ENCODE peak calls at places on chromosome X, in five cellular contexts. F is PC-3, B is IMR-90, W is bronchial epithelial cell, E is AG10803. M is an unnamed sample.

GRCh38 chrX:152137771-152138387 is 498 bp downstream of the MAGEA10 start:
- DNase-seq in F (no peak), E (no peak), B (no peak), W (no peak), M (no peak)

GRCh38 chrX:125108926-125109325 is 210.7 kb upstream of the TEX13C start:
- DNase-seq in W (no peak), E (no peak), B (no peak), F (no peak), M (no peak)

GRCh38 chrX:118459494-118459893 is 36.1 kb upstream of the DOCK11 start:
- DNase-seq in B (peak), W (peak), F (peak), E (peak), M (no peak)

GRCh38 chrX:131988236-131988635 is 34.9 kb upstream of the STK26 start:
- DNase-seq in F (no peak), E (no peak), B (no peak), W (no peak), M (no peak)

GRCh38 chrX:56728752-56729151 is 291 bp upstream of the NBDY start:
- DNase-seq in E (no peak), F (peak), B (peak), W (no peak), M (no peak)

GRCh38 chrX:132114607-132115006 is 13.2 kb downstream of the FRMD7 start:
- DNase-seq in W (no peak), E (no peak), B (no peak), F (no peak), M (no peak)

GRCh38 chrX:25011589-25012432 is 4.0 kb downstream of the ARX start:
- DNase-seq in W (no peak), B (no peak), E (no peak), F (no peak), M (no peak)

GRCh38 chrX:152600853-152601635 is 36.7 kb upstream of the GABRQ start:
- DNase-seq in F (no peak), W (no peak), E (no peak), B (no peak), M (no peak)

GRCh38 chrX:119655125-119655524 is 37.8 kb downstream of the SEPTIN6 start:
- DNase-seq in E (peak), B (peak), W (peak), F (peak), M (peak)

GRCh38 chrX:132505116-132505515 is 16.3 kb upstream of the MBNL3 start:
- DNase-seq in E (peak), B (no peak), W (no peak), F (no peak), M (no peak)

GRCh38 chrX:116204947-116205346 is 34.4 kb downstream of the AGTR2 start:
- DNase-seq in F (peak), W (peak), E (peak), B (no peak), M (no peak)

GRCh38 chrX:74535633-74536141 is 78.7 kb downstream of the RLIM start:
- DNase-seq in E (peak), F (peak), B (peak), W (peak), M (no peak)

GRCh38 chrX:72466493-72466892 is 106.2 kb downstream of the HDAC8 start:
- DNase-seq in W (no peak), E (no peak), B (no peak), F (no peak), M (no peak)

DNA sequence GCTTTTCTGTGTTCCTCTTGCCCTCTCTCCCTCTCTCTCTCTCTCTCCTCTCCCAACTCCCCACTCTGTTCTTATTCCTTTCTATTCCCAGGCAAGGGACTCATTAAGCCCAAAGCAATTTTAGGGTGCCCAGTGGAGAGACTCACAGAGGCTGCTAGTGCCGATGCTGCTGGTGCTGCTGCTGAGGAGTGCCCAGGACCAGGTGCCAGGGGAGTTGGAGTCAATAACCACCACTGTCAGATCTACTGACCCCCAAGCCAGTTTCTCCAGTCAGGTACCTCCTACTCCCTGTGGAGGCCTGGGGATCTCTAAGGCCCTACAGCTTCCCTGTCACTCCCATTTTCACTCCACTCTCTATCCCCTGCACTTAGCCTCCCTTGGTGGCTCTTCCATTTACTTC is 54.2 kb upstream of the LAS1L start:
- DNase-seq in F (no peak), E (no peak), B (no peak), W (no peak), M (no peak)
- H3K4me3 ChIP-seq in F (no peak), E (no peak), B (peak), W (no peak), M (no peak)

GRCh38 chrX:101287402-101287801 is 3.7 kb downstream of the TAF7L start:
- DNase-seq in B (peak), F (peak), E (peak), W (peak), M (no peak)

DNA sequence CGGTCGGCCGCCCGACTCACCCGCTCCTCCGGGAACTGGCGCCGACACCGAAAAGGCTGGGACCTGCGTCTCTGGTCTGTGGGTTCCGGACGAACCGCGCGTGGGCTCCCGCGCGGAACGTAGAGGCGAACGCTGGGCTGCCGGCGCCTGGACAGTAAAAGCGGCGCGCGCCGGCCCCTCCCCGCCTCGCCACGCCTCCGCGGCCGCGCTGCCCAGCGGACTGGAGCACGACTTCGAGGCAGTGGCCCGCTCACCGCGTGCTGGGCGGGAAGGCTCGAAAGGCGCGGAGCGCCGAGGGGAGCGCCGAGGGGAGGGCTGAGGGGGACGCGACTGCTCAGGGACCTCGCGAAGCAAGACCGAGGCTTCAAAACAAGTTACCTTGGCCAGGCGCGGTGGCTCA is at the start of gene TAF7L:
- DNase-seq in B (no peak), F (no peak), W (no peak), E (peak), M (no peak)
- H3K4me3 ChIP-seq in B (peak), F (no peak), W (peak), E (peak), M (peak)

DNA sequence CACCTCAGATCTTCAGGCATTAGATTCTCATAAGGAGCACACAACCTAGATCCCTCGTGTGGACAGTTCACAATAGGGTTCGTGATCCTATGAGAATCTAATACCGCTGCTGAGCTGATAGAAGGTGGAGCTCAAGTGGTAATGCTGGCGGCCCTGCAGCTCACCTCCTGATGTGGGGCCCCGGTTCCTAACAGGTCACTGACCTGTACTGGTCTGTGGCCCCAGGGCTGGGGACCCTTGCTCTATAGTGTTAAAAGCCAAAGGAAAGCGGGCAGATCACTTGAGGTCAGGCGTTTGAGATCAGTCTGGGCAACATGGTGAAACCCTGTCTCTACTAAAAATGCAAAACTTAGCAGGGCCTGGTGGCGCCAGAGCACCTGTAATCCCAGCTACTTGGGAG is 1047.0 kb upstream of the FTHL17 start:
- DNase-seq in E (no peak), W (no peak), B (no peak), F (no peak), M (no peak)
- H3K4me3 ChIP-seq in E (no peak), W (no peak), B (no peak), F (no peak), M (no peak)

GRCh38 chrX:9466115-9466495 is 1.2 kb downstream of the TBL1X start:
- DNase-seq in F (peak), E (peak), B (peak), W (no peak), M (no peak)

GRCh38 chrX:9464435-9465371 is at the start of gene TBL1X:
- DNase-seq in B (peak), F (peak), E (peak), W (no peak), M (no peak)

GRCh38 chrX:9467181-9467580 is 2.3 kb downstream of the TBL1X start:
- DNase-seq in B (no peak), E (no peak), W (no peak), F (no peak), M (no peak)

GRCh38 chrX:9466711-9467110 is 1.9 kb downstream of the TBL1X start:
- DNase-seq in W (no peak), B (no peak), E (no peak), F (peak), M (no peak)

GRCh38 chrX:9465380-9466114 is 689 bp downstream of the TBL1X start:
- DNase-seq in W (no peak), B (no peak), E (no peak), F (no peak), M (no peak)
- H3K4me3 ChIP-seq in W (peak), B (peak), E (peak), F (peak), M (peak)

GRCh38 chrX:148854351-148854750 is 353.9 kb downstream of the AFF2 start:
- DNase-seq in W (no peak), F (no peak), E (peak), B (no peak), M (no peak)
- H3K4me3 ChIP-seq in W (no peak), F (no peak), E (no peak), B (no peak), M (no peak)

GRCh38 chrX:39639871-39640270 is 457.9 kb downstream of the BCOR start:
- DNase-seq in E (no peak), B (no peak), F (no peak), W (peak), M (no peak)

GRCh38 chrX:39643533-39643932 is 454.2 kb downstream of the BCOR start:
- DNase-seq in B (no peak), F (no peak), W (no peak), E (no peak), M (no peak)

GRCh38 chrX:39645059-39645895 is 452.5 kb downstream of the BCOR start:
- DNase-seq in W (no peak), E (peak), F (peak), B (peak), M (peak)

GRCh38 chrX:39640866-39641265 is 456.9 kb downstream of the BCOR start:
- DNase-seq in W (no peak), B (no peak), F (no peak), E (no peak), M (no peak)

GRCh38 chrX:39642071-39642470 is 455.7 kb downstream of the BCOR start:
- DNase-seq in F (no peak), W (no peak), B (no peak), E (no peak), M (no peak)
- H3K4me3 ChIP-seq in F (no peak), W (no peak), B (no peak), E (no peak), M (no peak)

GRCh38 chrX:129782015-129782495 is 2.3 kb downstream of the SASH3 start:
- DNase-seq in F (no peak), E (no peak), B (no peak), W (no peak), M (no peak)

GRCh38 chrX:129782706-129783105 is 3.0 kb downstream of the SASH3 start:
- DNase-seq in W (no peak), E (no peak), F (no peak), B (no peak), M (no peak)

GRCh38 chrX:129779747-129780146 is at the start of gene SASH3:
- DNase-seq in E (no peak), W (no peak), F (no peak), B (no peak), M (no peak)

GRCh38 chrX:129780441-129781105 is 824 bp downstream of the SASH3 start:
- DNase-seq in W (no peak), E (no peak), F (no peak), B (no peak), M (no peak)

DNA sequence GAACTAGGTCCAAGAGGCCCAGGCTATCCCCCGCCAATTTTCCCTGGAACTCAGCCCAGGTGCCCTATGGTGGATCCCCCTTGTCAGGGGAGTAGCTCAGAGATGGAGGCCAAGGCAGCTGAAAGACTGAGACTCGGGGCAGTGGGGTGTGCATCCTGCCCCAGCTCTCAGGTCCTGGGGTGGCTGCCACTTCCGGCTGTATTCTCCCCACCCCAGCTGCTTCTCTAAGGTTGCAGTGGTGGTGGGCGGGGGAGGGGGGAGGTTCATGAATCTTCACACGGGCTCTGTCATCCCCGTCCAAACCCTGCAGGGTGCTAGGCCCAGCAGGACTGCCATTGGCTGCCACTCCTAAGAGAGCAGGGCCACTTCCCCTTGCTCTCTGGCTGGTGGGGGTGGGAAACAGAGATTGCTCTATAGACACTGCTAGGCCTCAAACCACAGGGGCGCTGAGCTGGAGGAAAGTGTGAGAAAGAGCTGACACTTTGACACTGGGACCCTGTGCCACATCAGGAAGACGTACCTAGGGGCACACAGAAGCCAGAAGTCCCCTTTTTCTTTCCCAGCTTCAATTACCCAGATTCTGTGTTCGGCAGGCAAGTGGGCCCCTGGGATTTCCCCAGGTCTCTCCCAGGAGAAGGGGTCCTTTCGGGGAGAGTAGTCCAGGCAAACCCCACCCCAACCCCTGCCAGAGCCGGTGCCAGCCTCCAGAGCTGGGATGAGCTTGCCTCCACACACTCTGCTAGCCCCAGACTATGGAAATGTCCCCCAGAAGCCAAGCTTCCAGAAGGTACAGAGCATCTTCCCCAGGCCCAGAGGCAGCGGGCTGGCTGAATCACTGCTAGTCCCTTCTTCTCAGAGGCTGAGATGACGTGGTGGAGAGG is 1.6 kb downstream of the SASH3 start:
- DNase-seq in W (no peak), E (no peak), B (no peak), F (no peak), M (no peak)
- H3K4me3 ChIP-seq in W (no peak), E (no peak), B (no peak), F (no peak), M (no peak)

GRCh38 chrX:37476571-37477188 is 94.8 kb upstream of the LANCL3 start:
- DNase-seq in F (no peak), B (no peak), E (no peak), W (no peak), M (no peak)
- H3K4me3 ChIP-seq in F (no peak), B (no peak), E (no peak), W (no peak), M (no peak)

DNA sequence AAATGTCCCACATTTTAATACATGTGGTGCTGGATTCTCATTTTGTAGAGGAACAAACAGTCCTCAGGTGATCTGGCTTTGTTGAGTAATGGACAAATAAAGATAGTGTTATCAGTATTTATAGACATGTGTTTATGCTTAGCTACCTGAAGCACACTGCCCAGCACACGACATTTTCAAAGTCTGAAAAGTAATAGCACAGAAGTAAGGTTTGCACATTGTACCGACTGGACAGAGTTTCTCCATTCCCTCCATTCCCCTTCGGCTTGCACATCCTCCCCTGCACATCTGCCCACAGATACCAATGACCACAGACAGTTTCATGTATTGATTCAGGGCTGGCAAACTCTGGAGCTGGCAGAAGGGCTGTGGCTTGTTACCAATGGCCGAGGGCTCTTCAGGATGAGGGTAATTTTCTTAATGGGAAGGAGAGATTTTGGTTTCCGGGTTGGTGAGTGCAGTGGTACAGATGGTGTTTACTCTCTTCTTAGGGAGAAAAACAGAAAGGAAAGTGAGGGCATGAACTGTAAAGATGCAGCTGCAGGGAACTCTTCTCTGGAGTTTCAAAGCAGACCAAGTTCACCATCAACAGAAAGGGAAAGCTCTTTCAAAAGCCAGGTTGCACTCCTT is 2.3 kb downstream of the GRPR start:
- DNase-seq in E (no peak), B (no peak), F (peak), W (no peak), M (no peak)
- H3K4me3 ChIP-seq in E (peak), B (peak), F (peak), W (no peak), M (peak)

M was measured in AG04449.